ENCODE peak calls at places on chromosomes 1 and 21, in four cellular contexts. K, O, F and H are unnamed samples.

GRCh38 chr1:160637065-160637464 is 9.8 kb downstream of the SLAMF1 start:
- DNase-seq in K (no peak), O (no peak), F (no peak), H (no peak)

GRCh38 chr1:7042322-7043231 is 257.3 kb downstream of the CAMTA1 start:
- DNase-seq in O (peak), K (peak), F (no peak), H (peak)

GRCh38 chr1:112524251-112524650 is 15.5 kb downstream of the WNT2B start:
- DNase-seq in K (no peak), O (no peak), F (no peak), H (peak)

GRCh38 chr1:96863449-96863848 is 141.9 kb downstream of the PTBP2 start:
- DNase-seq in K (no peak), F (no peak), O (no peak), H (no peak)

GRCh38 chr1:76059461-76059860 is 15.1 kb upstream of the ST6GALNAC3 start:
- DNase-seq in O (peak), K (no peak), F (no peak), H (no peak)

GRCh38 chr1:230831706-230832105 is 36.6 kb downstream of the C1orf198 start:
- DNase-seq in K (no peak), F (no peak), O (no peak), H (no peak)

GRCh38 chr1:90405726-90406125 is 311.4 kb downstream of the BARHL2 start:
- DNase-seq in O (no peak), K (no peak), F (no peak), H (no peak)

GRCh38 chr1:243739335-243740003 is 110.6 kb downstream of the AKT3 start:
- DNase-seq in K (no peak), F (no peak), O (peak), H (no peak)

GRCh38 chr1:19003371-19004290 is 47.2 kb upstream of the IFFO2 start:
- DNase-seq in F (no peak), O (no peak), K (peak), H (no peak)

GRCh38 chr1:245310605-245311531 is 156.1 kb downstream of the KIF26B start:
- DNase-seq in O (no peak), K (no peak), F (peak), H (peak)

GRCh38 chr1:97050501-97050900 is 328.9 kb downstream of the PTBP2 start:
- DNase-seq in F (no peak), O (no peak), K (no peak), H (peak)

GRCh38 chr1:94012686-94013330 is 103.6 kb upstream of the GCLM start:
- DNase-seq in F (no peak), K (no peak), O (no peak), H (peak)

GRCh38 chr1:209672705-209673630 is 2.2 kb upstream of the G0S2 start:
- DNase-seq in K (no peak), O (no peak), F (peak), H (no peak)

GRCh38 chr21:25292396-25292795 is 314.9 kb downstream of the MRPL39 start:
- DNase-seq in K (no peak), O (no peak), F (no peak), H (peak)

GRCh38 chr1:91555074-91555730 is 54.6 kb downstream of the CDC7 start:
- DNase-seq in K (no peak), O (no peak), F (no peak), H (peak)

GRCh38 chr1:78825561-78825960 is 175.9 kb downstream of the IFI44 start:
- DNase-seq in O (no peak), K (no peak), F (no peak), H (no peak)

GRCh38 chr1:7560128-7560527 is 211.0 kb upstream of the VAMP3 start:
- DNase-seq in F (no peak), K (no peak), O (no peak), H (no peak)

GRCh38 chr1:36125129-36125991 is at the start of gene COL8A2:
- DNase-seq in F (no peak), K (peak), O (no peak), H (peak)

GRCh38 chr1:17538428-17539130 is 919 bp upstream of the ARHGEF10L start:
- DNase-seq in O (peak), K (no peak), F (no peak), H (peak)

GRCh38 chr21:32592929-32593502 is 7.7 kb upstream of the TCP10L start:
- DNase-seq in K (no peak), F (no peak), O (peak), H (no peak)

GRCh38 chr1:10631811-10632481 is 157.2 kb downstream of the PEX14 start:
- DNase-seq in F (no peak), K (no peak), O (no peak), H (peak)

GRCh38 chr1:153395136-153395685 is 4.3 kb upstream of the S100A8 start:
- DNase-seq in O (no peak), F (no peak), K (no peak), H (no peak)

GRCh38 chr1:116754203-116754977 is at the start of gene CD2:
- DNase-seq in O (no peak), F (no peak), K (no peak), H (no peak)
- H3K4me3 ChIP-seq in O (no peak), F (no peak), K (no peak), H (no peak)

DNA sequence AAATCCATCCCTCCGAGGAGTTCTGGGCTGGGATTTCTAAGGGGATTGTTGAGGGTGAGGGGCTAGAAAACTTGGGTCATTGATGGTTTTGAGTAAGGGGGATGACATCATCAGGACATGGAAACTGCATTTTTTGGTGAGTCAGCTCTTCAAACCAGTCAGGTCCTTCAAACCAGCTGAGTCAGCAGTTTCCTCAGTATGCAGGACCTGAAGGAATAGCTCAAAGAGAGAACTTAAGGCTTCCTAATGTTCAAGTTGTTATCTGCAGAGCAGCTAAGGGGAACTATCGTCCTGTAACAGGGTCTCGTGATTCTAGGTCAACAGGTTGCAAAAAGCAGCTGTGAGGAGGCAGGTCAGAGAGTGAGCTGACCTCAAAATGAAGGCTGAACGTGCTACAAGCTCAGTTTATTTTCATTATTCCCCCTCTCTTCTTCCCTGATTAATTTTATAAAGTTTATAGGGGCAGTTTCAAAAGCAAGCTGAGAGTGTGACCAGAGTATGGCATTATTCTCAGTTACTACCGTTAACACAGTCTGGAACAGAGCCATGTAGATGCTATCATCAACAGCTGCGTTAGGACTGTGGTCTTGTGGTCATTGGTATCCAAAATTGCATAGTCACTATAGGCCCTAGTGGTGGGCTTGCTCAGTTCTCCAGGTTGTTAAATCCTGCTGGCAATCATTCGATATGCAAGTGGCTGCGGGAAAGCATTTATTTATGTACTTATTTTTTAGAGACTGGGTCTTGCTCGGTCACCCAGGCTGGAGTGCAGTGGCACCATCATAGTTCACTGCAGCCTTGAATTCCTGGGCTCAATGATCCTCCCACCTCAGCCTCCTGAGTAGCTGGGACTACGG is 10.7 kb upstream of the SDC3 start:
- DNase-seq in F (no peak), O (no peak), K (peak), H (peak)
- TF ChIP-seq REST in F (no peak), O (no peak), K (no peak), H (no peak)

GRCh38 chr1:226845624-226846023 is 24.8 kb upstream of the PSEN2 start:
- DNase-seq in K (no peak), O (no peak), F (no peak), H (no peak)

DNA sequence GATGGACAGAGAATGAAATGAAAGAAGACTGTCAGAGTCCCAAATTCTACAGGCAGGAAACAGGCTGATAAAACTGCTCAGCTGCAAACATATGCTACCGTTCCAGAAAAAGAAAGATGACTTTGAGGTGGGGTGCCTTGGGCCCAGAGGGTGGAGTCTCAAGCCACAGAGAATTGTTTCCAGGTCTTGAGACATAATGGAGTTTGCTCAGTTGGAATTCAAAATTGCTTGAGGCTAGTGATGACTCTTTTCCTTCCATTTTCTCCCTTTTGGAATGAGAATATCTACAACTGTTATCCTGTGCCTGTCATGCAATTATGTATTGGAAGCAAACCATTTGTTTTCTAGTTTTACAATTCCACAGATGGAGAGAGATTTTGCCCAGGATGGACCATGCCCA is 23.6 kb upstream of the PSEN2 start:
- DNase-seq in K (no peak), F (no peak), O (no peak), H (no peak)
- TF ChIP-seq CREB1 in K (no peak), F (no peak), O (no peak), H (no peak)

GRCh38 chr1:41498809-41499208 is 14.3 kb upstream of the EDN2 start:
- DNase-seq in F (no peak), O (no peak), K (no peak), H (peak)
- H3K4me3 ChIP-seq in F (no peak), O (no peak), K (no peak), H (no peak)

GRCh38 chr21:28674807-28675206 is 317.9 kb downstream of the LTN1 start:
- DNase-seq in K (no peak), O (no peak), F (no peak), H (no peak)
- TF ChIP-seq REST in K (no peak), O (no peak), F (no peak), H (no peak)